ENCODE peak calls at places on chromosomes 7 and 10, in five cellular contexts. H is PC-9; T is MM.1S; C is CD4-positive, CD25-positive, alpha-beta regulatory T cell; M is tibial artery. U is an unnamed sample.

GRCh38 chr10:34999532-34999931 is 90.6 kb downstream of the CUL2 start:
- DNase-seq in H (no peak), T (no peak), C (no peak), M (no peak), U (no peak)

GRCh38 chr10:43878386-43878785 is 229.7 kb upstream of the ZNF32 start:
- DNase-seq in M (no peak), C (no peak), T (no peak), H (no peak), U (no peak)

GRCh38 chr10:132641966-132642731 is 104.6 kb downstream of the INPP5A start:
- DNase-seq in T (no peak), C (no peak), M (no peak), H (no peak), U (no peak)

GRCh38 chr7:24477807-24478655 is 95.2 kb upstream of the PALS2 start:
- DNase-seq in H (peak), C (no peak), T (no peak), M (peak), U (no peak)

GRCh38 chr7:107207459-107207858 is 38.7 kb downstream of the HBP1 start:
- DNase-seq in T (no peak), C (no peak), H (no peak), M (no peak), U (no peak)

GRCh38 chr7:130912086-130912909 is 178.3 kb upstream of the KLF14 start:
- DNase-seq in H (no peak), M (no peak), C (no peak), T (no peak), U (no peak)

GRCh38 chr10:17989908-17990767 is 38.4 kb downstream of the SLC39A12 start:
- DNase-seq in C (no peak), T (no peak), M (no peak), H (no peak), U (no peak)

GRCh38 chr7:128266891-128267839 is 26.1 kb downstream of the LEP start:
- DNase-seq in H (peak), M (peak), T (no peak), C (no peak), U (peak)

GRCh38 chr7:151971829-151972228 is 15.6 kb downstream of the GALNTL5 start:
- DNase-seq in T (no peak), M (no peak), C (no peak), H (no peak), U (no peak)

GRCh38 chr7:135164357-135165021 is 6.0 kb downstream of the CYREN start:
- DNase-seq in C (no peak), H (no peak), M (no peak), T (no peak), U (no peak)

GRCh38 chr7:91351374-91351773 is 87.1 kb downstream of the FZD1 start:
- DNase-seq in T (no peak), H (no peak), M (no peak), C (no peak), U (peak)

GRCh38 chr10:22433875-22434274 is 88.6 kb downstream of the SPAG6 start:
- DNase-seq in T (no peak), H (no peak), M (no peak), C (no peak), U (no peak)

GRCh38 chr10:70738425-70739121 is 46.6 kb downstream of the TBATA start:
- DNase-seq in T (no peak), C (no peak), M (no peak), H (no peak), U (no peak)

GRCh38 chr7:134254311-134254710 is 62.4 kb downstream of the SLC35B4 start:
- DNase-seq in H (no peak), T (no peak), M (no peak), C (no peak), U (no peak)

GRCh38 chr7:30927559-30927958 is 15.9 kb downstream of the AQP1 start:
- DNase-seq in M (no peak), T (no peak), H (no peak), C (no peak), U (no peak)

GRCh38 chr7:24580283-24580946 is 7.2 kb downstream of the PALS2 start:
- DNase-seq in M (no peak), H (no peak), T (no peak), C (no peak), U (peak)

GRCh38 chr7:129285195-129285594 is 60.4 kb downstream of the AHCYL2 start:
- DNase-seq in C (no peak), H (no peak), T (no peak), M (no peak), U (no peak)

GRCh38 chr7:24318326-24318725 is 34.3 kb downstream of the NPY start:
- DNase-seq in M (no peak), H (peak), T (no peak), C (no peak), U (no peak)

GRCh38 chr7:117982071-117983055 is 109.1 kb upstream of the CTTNBP2 start:
- DNase-seq in M (no peak), C (no peak), H (no peak), T (no peak), U (no peak)

GRCh38 chr10:72050873-72051272 is 37.5 kb downstream of the SPOCK2 start:
- DNase-seq in C (no peak), T (no peak), M (no peak), H (no peak), U (no peak)

GRCh38 chr10:6603142-6604125 is 23.4 kb upstream of the PRKCQ start:
- DNase-seq in T (no peak), H (no peak), M (no peak), C (no peak), U (no peak)

GRCh38 chr7:158325530-158326381 is 261.9 kb downstream of the PTPRN2 start:
- DNase-seq in T (peak), M (no peak), H (no peak), C (no peak), U (peak)

GRCh38 chr7:29091121-29091601 is 55.2 kb downstream of the CPVL start:
- DNase-seq in C (no peak), H (no peak), T (no peak), M (no peak), U (no peak)

GRCh38 chr10:70458329-70459060 is 17.0 kb upstream of the NODAL start:
- DNase-seq in C (no peak), H (peak), M (peak), T (no peak), U (no peak)

GRCh38 chr10:5449823-5450222 is 37.5 kb downstream of the NET1 start:
- DNase-seq in T (no peak), C (no peak), H (no peak), M (no peak), U (no peak)

GRCh38 chr10:5447611-5448071 is 35.3 kb downstream of the NET1 start:
- DNase-seq in C (peak), T (peak), H (no peak), M (no peak), U (no peak)

GRCh38 chr10:5450605-5451384 is 38.4 kb downstream of the NET1 start:
- DNase-seq in T (no peak), M (no peak), H (no peak), C (no peak), U (no peak)

GRCh38 chr10:5448333-5449048 is 36.1 kb downstream of the NET1 start:
- DNase-seq in C (no peak), M (no peak), T (no peak), H (no peak), U (no peak)

GRCh38 chr10:5449227-5449626 is 36.9 kb downstream of the NET1 start:
- DNase-seq in C (no peak), H (no peak), T (no peak), M (no peak), U (no peak)
- H3K27ac ChIP-seq in C (peak), H (peak), T (no peak), M (peak), U (peak)

DNA sequence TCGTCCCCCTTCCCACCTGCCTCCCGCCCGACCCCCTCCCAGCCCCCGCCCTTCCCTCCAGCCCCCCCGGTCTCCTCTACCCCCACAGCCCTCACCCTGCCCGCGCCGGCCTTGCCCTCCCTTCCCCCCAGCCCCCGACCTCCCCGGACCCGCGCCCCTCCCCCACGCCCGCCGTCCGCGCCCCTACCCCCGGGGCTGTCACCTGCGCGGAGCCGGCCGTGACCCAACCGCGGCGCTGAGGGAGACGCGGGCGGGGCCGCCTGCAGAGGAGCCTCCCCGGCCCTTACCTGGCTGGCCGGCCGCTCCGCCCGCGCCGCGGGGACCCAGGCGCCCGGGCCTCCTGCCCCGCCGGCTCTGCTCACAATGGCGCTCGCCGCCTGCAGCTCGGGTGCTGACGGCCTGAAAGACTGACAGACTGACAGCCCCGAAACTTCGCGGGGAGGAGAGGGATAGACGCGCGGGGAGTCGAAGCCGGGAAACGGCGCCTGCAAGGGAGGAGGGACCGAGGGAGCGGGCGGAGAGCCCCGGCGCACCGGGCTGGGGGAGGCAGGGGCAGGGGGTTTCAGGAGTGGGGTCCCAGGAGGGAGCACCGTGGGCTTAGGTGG is 465 bp downstream of the ZNF467 start:
- DNase-seq in H (peak), M (no peak), C (peak), T (peak), U (no peak)
- H3K27ac ChIP-seq in H (no peak), M (peak), C (no peak), T (no peak), U (no peak)

GRCh38 chr10:58644311-58644710 is 131.6 kb downstream of the BICC1 start:
- DNase-seq in M (no peak), T (no peak), H (no peak), C (no peak), U (no peak)

GRCh38 chr10:58647770-58648169 is 135.1 kb downstream of the BICC1 start:
- DNase-seq in C (no peak), T (no peak), M (no peak), H (no peak), U (peak)

GRCh38 chr10:58645762-58646161 is 133.1 kb downstream of the BICC1 start:
- DNase-seq in T (no peak), H (no peak), M (no peak), C (no peak), U (no peak)

GRCh38 chr10:58651040-58651439 is 138.4 kb downstream of the BICC1 start:
- DNase-seq in M (peak), T (no peak), H (no peak), C (no peak), U (no peak)

GRCh38 chr10:58647366-58647765 is 134.7 kb downstream of the BICC1 start:
- DNase-seq in T (no peak), M (no peak), C (no peak), H (no peak), U (no peak)
- H3K27ac ChIP-seq in T (no peak), M (no peak), C (no peak), H (no peak), U (no peak)

DNA sequence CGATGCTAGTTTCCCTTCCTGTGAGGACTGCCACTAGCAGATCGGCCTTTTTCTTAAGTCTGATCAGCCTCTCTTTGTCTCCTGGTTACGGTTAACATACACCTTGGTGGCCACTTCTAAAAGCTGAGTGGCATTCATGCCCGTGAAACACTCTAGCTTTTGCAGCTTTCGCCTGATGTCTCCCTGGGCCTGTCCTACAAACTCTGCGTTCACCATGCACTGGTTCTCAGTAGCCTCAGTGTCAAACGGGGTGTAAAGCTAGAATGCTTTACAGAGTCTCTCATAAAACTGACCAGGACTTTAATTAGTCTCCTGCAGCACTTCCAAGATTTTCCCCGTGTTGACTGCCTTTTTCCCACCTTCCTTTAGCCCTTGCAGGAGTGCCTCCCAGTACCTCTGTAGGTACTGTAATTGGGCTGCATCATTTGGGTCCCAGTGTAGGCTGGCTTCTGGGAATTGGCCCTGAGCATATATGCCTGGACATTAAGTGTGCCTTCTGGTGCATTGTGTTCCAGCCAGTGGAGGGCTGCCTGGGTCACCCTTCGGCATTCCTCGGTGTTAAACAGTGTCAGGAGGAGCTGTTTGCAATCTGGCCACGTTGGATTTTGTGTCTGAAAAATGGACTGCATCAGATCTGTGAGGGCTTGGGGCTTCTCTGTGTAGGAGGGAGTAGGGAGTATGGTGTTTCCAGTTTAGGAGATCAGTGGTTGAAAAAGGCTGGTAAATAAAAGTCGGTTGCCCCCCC is 6.5 kb upstream of the ZNF117 start:
- DNase-seq in T (no peak), C (no peak), M (no peak), H (no peak), U (no peak)
- H3K27ac ChIP-seq in T (no peak), C (no peak), M (peak), H (peak), U (peak)

DNA sequence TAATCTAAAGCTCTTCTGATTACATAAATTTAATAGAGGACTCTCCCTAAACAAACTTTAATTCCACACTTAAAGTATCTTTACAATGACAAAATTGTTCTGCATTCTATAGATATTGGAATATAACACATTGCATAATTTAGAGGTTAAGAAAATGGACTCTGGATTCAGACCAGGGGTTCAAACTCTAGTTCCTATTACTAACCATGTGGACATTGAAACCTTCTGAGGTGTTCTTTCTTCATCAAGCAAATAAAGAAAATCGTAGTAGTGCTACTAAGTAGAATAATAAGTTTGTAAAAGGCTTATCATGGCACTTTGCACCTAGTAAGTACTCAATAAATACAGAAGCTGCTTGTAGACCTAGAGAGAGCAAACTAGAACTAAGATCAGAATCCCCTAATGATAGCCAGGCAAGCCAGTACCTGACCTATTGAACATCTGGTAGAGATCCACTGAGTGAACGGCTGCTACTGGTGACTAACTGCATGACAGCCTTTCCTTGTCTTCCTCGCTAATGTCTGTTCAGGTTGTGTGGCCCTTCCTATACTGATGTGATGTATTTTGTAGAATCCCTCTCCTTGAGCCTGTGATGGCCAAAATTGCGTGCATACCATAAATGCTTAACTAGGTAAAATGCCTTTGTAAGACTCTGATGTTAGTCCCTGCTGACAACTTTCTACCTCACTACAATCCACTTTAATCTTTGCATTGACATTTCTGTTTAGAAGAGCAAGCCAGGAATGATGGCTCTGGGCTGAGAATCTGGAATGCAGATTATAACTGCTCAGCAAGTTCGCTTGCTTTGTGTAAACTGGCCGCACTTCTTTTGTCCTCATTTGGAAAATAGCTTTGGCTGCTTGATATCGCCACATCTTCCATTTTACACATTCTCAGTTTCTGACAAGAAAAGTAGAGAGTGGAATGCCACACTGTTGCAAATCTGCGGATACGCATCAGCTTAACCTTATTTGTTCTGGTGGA is 430.1 kb downstream of the KCNMA1 start:
- DNase-seq in C (no peak), H (no peak), T (no peak), M (no peak), U (no peak)
- H3K27ac ChIP-seq in C (no peak), H (no peak), T (no peak), M (peak), U (no peak)

GRCh38 chr10:3982746-3983442 is 197.9 kb upstream of the KLF6 start:
- DNase-seq in C (no peak), M (no peak), T (no peak), H (no peak), U (no peak)
- H3K27ac ChIP-seq in C (no peak), M (no peak), T (no peak), H (no peak), U (no peak)

DNA sequence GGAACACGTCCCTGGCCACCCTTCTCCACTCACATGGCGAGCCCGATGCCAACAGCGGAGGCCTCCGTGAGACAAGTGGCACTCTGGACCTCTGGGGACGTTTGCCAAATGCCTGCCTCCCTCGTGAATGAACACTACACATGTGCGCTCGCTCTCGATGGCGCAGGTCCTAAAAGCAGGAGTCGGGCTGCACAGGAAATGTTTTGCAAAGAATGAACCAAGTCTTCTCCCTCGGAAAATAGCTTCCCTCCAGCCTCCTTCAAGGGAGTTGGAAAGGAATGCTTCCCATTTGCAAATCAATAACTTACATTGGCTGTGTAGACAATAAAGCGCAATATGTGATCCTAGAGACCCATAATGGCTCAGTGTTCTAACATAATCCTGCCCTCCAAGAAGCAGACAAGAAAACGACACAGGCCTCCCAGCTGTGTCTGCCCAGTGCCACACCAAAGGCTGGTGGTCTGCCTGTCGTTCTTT is 38.6 kb downstream of the ATXN7L1 start:
- DNase-seq in C (no peak), M (no peak), T (no peak), H (no peak), U (no peak)
- H3K27ac ChIP-seq in C (no peak), M (no peak), T (no peak), H (no peak), U (no peak)

DNA sequence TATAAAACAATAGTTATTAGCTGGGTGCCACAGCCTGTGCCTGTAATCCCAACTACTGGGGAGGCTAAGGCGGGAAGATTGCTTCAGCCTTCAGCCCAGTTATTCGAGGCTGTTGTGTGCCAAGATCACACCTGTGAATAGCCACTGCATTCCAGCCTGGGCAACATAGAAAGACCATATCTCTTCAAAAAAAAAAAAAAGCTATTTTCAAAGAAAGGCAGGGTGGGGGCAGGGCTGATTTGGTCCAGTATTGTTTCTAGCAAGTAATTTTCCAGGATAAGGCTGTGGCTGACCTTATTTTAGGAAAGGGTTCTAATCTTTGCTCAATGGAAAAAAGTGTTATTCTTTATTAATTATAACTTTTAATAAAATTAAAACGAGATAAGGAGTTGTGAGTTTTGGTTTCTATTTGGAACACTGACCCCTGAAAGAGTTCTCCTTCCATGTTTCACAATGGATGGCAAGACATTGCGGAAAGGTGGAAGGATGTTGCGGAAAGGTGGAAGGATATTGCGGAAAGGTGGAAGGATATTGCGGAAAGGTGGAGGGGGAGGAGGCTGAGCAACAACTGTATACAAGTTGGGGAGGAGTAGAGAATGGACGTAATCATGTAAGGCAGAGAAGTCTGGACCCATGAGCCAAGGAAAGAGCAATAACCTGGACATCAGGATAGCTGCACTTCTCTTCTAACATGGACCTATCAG is 1.5 kb upstream of the C1GALT1 start:
- DNase-seq in M (no peak), H (no peak), T (no peak), C (no peak), U (no peak)
- H3K27ac ChIP-seq in M (peak), H (peak), T (peak), C (peak), U (peak)

DNA sequence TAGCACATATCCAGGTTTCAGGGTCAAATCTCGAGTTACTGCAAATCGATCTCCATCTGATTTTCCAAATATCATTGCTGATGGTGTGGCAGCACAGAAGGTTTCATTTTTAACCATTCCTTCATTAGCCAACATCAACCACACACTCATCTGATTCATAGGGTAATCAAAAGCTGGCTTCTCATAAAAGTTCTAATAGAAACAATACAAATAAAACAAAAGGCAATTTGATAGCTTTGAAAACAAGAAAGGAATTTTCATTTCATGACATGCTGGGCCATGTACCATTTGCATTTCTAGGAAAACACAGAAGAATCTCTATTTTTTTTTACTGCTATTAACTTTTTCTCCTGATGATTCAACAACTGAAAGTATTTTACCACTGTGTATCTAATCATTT is 147.7 kb upstream of the SLC26A5 start:
- DNase-seq in T (no peak), H (no peak), M (no peak), C (no peak), U (peak)
- H3K27ac ChIP-seq in T (no peak), H (no peak), M (no peak), C (no peak), U (no peak)